ENCODE peak calls at places on chromosome 10, in five cellular contexts. P is IMR-90, O is neuronal stem cell, B is H9, Q is H1. W is an unnamed sample.
A peak's percentile ranks its signal among the peaks of the same experiment; 100 is the strongest.

GRCh38 chr10:119642556-119643111 is 8.5 kb upstream of the BAG3 start:
- DNase-seq in P (no peak), O (no peak), B (no peak), Q (no peak), W (no peak)

GRCh38 chr10:131846224-131847101 is 54.3 kb upstream of the PPP2R2D start:
- DNase-seq in P (no peak), O (no peak), B (peak; percentile 24), Q (no peak), W (no peak)

GRCh38 chr10:42941790-42942189 is 135.1 kb upstream of the RET start:
- DNase-seq in P (no peak), O (no peak), B (peak; percentile 14), Q (no peak), W (no peak)

GRCh38 chr10:88813200-88813599 is 10.7 kb downstream of the LIPM start:
- DNase-seq in P (no peak), O (no peak), B (no peak), Q (no peak), W (no peak)

GRCh38 chr10:62231371-62231770 is 37.3 kb downstream of the RTKN2 start:
- DNase-seq in P (peak; percentile 92), O (no peak), B (no peak), Q (no peak), W (peak; percentile 45)

GRCh38 chr10:33293081-33293480 is 41.4 kb downstream of the NRP1 start:
- DNase-seq in P (no peak), O (no peak), B (no peak), Q (no peak), W (no peak)

GRCh38 chr10:12720217-12720981 is 281.1 kb downstream of the CCDC3 start:
- DNase-seq in P (peak; percentile 97), O (no peak), B (no peak), Q (no peak), W (peak; percentile 89)

GRCh38 chr10:50369931-50370330 is 118.6 kb upstream of the ASAH2 start:
- DNase-seq in P (peak; percentile 48), O (no peak), B (no peak), Q (no peak), W (no peak)

GRCh38 chr10:129105266-129105665 is 361.8 kb upstream of the MGMT start:
- DNase-seq in P (peak; percentile 66), O (no peak), B (no peak), Q (no peak), W (peak; percentile 42)

GRCh38 chr10:80357000-80357803 is 621 bp downstream of the DYDC2 start:
- DNase-seq in P (no peak), O (peak; percentile 50), B (peak; percentile 75), Q (peak; percentile 31), W (no peak)

GRCh38 chr10:124739119-124739921 is 4.9 kb downstream of the FAM53B start:
- DNase-seq in P (no peak), O (no peak), B (no peak), Q (no peak), W (peak; percentile 75)

GRCh38 chr10:131126321-131127121 is 185.0 kb downstream of the TCERG1L start:
- DNase-seq in P (no peak), O (no peak), B (peak; percentile 41), Q (no peak), W (no peak)

GRCh38 chr10:104630731-104631130 is 10.4 kb upstream of the SORCS3 start:
- DNase-seq in P (no peak), O (no peak), B (no peak), Q (no peak), W (no peak)

GRCh38 chr10:103231047-103231551 is 14.6 kb upstream of the RPEL1 start:
- DNase-seq in P (peak; percentile 97), O (peak; percentile 77), B (peak; percentile 75), Q (peak; percentile 85), W (peak; percentile 91)

GRCh38 chr10:75782463-75783248 is 351.2 kb downstream of the LRMDA start:
- DNase-seq in P (no peak), O (no peak), B (no peak), Q (no peak), W (no peak)

GRCh38 chr10:8065651-8066050 is 11.2 kb downstream of the GATA3 start:
- DNase-seq in P (no peak), O (no peak), B (no peak), Q (no peak), W (peak; percentile 41)

GRCh38 chr10:99372546-99373271 is 43.6 kb downstream of the CNNM1 start:
- DNase-seq in P (peak; percentile 42), O (no peak), B (no peak), Q (no peak), W (peak; percentile 65)

GRCh38 chr10:133206311-133207040 is 23.5 kb upstream of the UTF1 start:
- DNase-seq in P (no peak), O (no peak), B (no peak), Q (no peak), W (no peak)

GRCh38 chr10:58180633-58181032 is 87.1 kb downstream of the IPMK start:
- DNase-seq in P (peak; percentile 6), O (no peak), B (no peak), Q (no peak), W (no peak)

GRCh38 chr10:69057261-69057950 is 30.5 kb upstream of the SRGN start:
- DNase-seq in P (no peak), O (no peak), B (peak; percentile 37), Q (no peak), W (no peak)

GRCh38 chr10:110497438-110498086 is at the start of gene DUSP5:
- DNase-seq in P (peak; percentile 92), O (peak; percentile 97), B (peak; percentile 90), Q (peak; percentile 56), W (peak; percentile 94)
- H3K18ac ChIP-seq in P (peak within 1 kb of the TSS; percentile 62), O (peak within 1 kb of the TSS; percentile 97), B (peak within 1 kb of the TSS; percentile 87), Q (no peak within 1 kb of the TSS), W (peak within 1 kb of the TSS; percentile 97)

GRCh38 chr10:64505496-64505895 is 984.3 kb downstream of the REEP3 start:
- DNase-seq in P (no peak), O (no peak), B (no peak), Q (no peak), W (no peak)

GRCh38 chr10:64503429-64503828 is 982.2 kb downstream of the REEP3 start:
- DNase-seq in P (no peak), O (no peak), B (no peak), Q (no peak), W (no peak)

GRCh38 chr10:64507869-64508609 is 986.8 kb downstream of the REEP3 start:
- DNase-seq in P (no peak), O (no peak), B (no peak), Q (no peak), W (peak; percentile 3)

GRCh38 chr10:64502936-64503335 is 981.7 kb downstream of the REEP3 start:
- DNase-seq in P (no peak), O (no peak), B (no peak), Q (no peak), W (no peak)

DNA sequence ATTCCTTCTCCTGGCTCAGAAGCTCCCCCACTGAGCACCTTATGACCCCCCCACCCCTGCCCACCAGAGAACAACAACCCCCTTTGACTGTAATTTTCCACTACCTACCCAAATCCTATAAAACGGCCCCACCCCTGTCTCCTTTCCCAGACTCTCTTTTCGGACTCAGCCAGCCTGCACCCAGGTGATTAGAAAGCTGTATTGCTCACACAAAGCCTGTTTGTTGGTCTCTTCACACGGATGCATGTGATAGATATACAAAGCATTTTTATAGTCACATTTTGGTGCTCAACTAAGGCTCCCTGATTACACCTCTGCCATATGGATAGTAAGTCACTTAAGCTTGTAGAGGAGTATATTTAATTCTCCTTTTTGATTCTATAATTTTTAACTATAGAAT is 985.8 kb downstream of the REEP3 start:
- DNase-seq in P (no peak), O (no peak), B (peak; percentile 66), Q (no peak), W (no peak)
- H3K9ac ChIP-seq in P (no peak overlapping the region), O (no peak overlapping the region), B (no peak overlapping the region), Q (no peak overlapping the region), W (no peak overlapping the region)

DNA sequence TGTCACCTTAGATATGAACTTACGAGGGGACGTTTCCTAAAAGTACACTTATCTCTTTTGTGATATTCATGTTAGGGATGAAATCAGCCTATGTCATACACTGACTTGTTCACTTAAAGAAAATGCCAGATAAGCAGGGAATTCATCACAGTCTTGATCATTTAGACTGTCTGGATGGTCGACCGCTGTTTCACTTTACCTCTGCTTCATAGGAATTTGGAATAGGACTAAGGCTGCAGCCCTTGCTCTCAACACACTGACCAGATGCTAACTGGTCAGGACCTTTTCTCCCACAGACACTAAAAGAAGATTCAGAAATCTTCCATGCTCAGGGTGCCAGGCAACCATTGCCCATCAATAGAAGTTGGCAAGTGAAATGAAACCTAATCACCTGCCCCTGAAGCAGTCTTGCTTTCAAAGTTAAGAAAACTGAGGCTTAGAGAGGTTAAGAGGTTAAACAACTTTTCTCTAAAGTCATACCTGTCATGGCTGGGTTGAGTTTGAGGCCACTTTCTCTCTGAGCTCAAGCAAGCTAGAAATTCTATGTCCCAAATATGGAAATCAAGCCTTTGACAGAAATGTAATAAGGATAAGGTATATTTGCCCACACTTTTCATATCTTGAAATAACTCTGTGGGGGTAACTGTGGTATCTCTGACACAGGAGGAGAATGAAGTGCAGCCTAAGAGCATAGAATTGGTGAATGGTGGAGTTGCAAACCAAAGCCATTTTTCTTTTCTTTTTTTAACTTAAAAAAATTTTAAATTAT is 77.1 kb downstream of the MAP3K8 start:
- DNase-seq in P (no peak), O (no peak), B (no peak), Q (no peak), W (no peak)
- H2AK5ac ChIP-seq in P (no peak overlapping the region), O (no peak overlapping the region), B (no peak overlapping the region), Q (no peak overlapping the region), W (no peak overlapping the region)

DNA sequence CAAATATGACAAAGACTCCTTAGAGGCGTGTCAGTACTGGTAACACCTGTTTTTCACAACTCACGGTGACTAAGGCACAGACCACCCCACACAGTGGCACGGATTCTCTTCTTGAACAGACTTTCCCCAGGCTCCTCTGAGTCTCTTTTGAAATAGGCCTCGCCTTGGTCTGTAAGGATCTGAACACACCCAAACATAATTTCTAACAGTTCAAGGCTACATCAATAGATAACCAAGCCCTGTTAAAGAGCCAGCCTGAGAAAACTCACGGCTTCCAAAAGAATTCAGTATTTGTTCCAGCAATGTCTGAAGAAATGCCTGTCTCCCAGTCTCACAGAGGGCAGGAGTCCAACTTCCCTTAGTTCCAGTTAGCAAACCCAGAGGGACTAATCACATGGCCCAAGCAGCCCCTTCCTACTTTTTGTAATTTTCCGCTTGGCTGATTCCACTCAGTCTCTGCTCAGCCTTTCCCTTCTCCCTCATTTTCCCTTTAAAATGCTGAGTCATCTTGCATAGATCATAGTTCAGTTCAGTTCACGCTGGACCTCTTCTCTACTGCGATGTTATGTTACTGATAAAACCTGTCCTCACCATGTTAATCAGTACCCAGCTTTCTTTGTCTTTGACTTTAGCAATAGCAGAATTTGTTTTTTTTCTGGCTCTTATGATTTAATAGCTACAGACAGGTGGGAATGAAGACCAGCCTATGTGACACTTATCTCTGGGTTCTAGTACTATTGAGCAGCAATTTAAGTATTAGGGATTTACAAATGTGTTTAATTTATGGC is 22.6 kb upstream of the AKR1C3 start:
- DNase-seq in P (peak; percentile 63), O (peak; percentile 35), B (peak; percentile 39), Q (no peak), W (peak; percentile 93)
- H3K18ac ChIP-seq in P (peak overlapping the region; percentile 74), O (no peak overlapping the region), B (no peak overlapping the region), Q (peak overlapping the region; percentile 73), W (peak overlapping the region; percentile 61)

GRCh38 chr10:54722075-54722474 is 79.0 kb downstream of the PCDH15 start:
- DNase-seq in P (no peak), O (no peak), B (no peak), Q (no peak), W (no peak)
- H3K9ac ChIP-seq in P (no peak overlapping the region), O (no peak overlapping the region), B (no peak overlapping the region), Q (no peak overlapping the region), W (no peak overlapping the region)